ENCODE peak calls at places on chromosomes 7 and 10, in nine cellular contexts. One of them, this sample, is unnamed.

GRCh38 chr7:151020231-151020630 is 4.1 kb downstream of the ATG9B start:
- DNase-seq in right lobe of liver: no peak
- DNase-seq in ecto neural progenitor cell: peak
- DNase-seq in NCI-H748 treated with DMSO at 0.1 percent for 48 hours: no peak
- DNase-seq in occipital lobe: no peak
- DNase-seq in heart right ventricle: no peak
- DNase-seq in activated CD4-positive, alpha-beta T cell treated with anti-CD3 and anti-CD28 coated beads for 1 hour: no peak
- DNase-seq in HCT116: no peak
- DNase-seq in DMS153: no peak
- DNase-seq in this sample: no peak

GRCh38 chr7:80189638-80190037 is 55.0 kb downstream of the GNAI1 start:
- DNase-seq in right lobe of liver: no peak
- DNase-seq in ecto neural progenitor cell: no peak
- DNase-seq in NCI-H748 treated with DMSO at 0.1 percent for 48 hours: no peak
- DNase-seq in occipital lobe: no peak
- DNase-seq in heart right ventricle: no peak
- DNase-seq in activated CD4-positive, alpha-beta T cell treated with anti-CD3 and anti-CD28 coated beads for 1 hour: no peak
- DNase-seq in HCT116: no peak
- DNase-seq in DMS153: no peak
- DNase-seq in this sample: no peak

GRCh38 chr7:132250480-132251326 is 325.6 kb downstream of the PLXNA4 start:
- DNase-seq in right lobe of liver: no peak
- DNase-seq in ecto neural progenitor cell: no peak
- DNase-seq in NCI-H748 treated with DMSO at 0.1 percent for 48 hours: no peak
- DNase-seq in occipital lobe: no peak
- DNase-seq in heart right ventricle: no peak
- DNase-seq in activated CD4-positive, alpha-beta T cell treated with anti-CD3 and anti-CD28 coated beads for 1 hour: no peak
- DNase-seq in HCT116: no peak
- DNase-seq in DMS153: no peak
- DNase-seq in this sample: no peak

GRCh38 chr7:44793919-44794715 is 2.4 kb upstream of the PPIA start:
- DNase-seq in right lobe of liver: no peak
- DNase-seq in ecto neural progenitor cell: no peak
- DNase-seq in NCI-H748 treated with DMSO at 0.1 percent for 48 hours: no peak
- DNase-seq in occipital lobe: no peak
- DNase-seq in heart right ventricle: no peak
- DNase-seq in activated CD4-positive, alpha-beta T cell treated with anti-CD3 and anti-CD28 coated beads for 1 hour: no peak
- DNase-seq in HCT116: no peak
- DNase-seq in DMS153: no peak
- DNase-seq in this sample: no peak

GRCh38 chr10:101683226-101683625 is 11.7 kb downstream of the FBXW4 start:
- DNase-seq in right lobe of liver: no peak
- DNase-seq in ecto neural progenitor cell: no peak
- DNase-seq in NCI-H748 treated with DMSO at 0.1 percent for 48 hours: no peak
- DNase-seq in occipital lobe: no peak
- DNase-seq in heart right ventricle: no peak
- DNase-seq in activated CD4-positive, alpha-beta T cell treated with anti-CD3 and anti-CD28 coated beads for 1 hour: no peak
- DNase-seq in HCT116: no peak
- DNase-seq in DMS153: no peak
- DNase-seq in this sample: no peak

GRCh38 chr7:56007167-56007652 is 42.8 kb downstream of the NIPSNAP2 start:
- DNase-seq in right lobe of liver: no peak
- DNase-seq in ecto neural progenitor cell: no peak
- DNase-seq in NCI-H748 treated with DMSO at 0.1 percent for 48 hours: no peak
- DNase-seq in occipital lobe: no peak
- DNase-seq in heart right ventricle: no peak
- DNase-seq in activated CD4-positive, alpha-beta T cell treated with anti-CD3 and anti-CD28 coated beads for 1 hour: no peak
- DNase-seq in HCT116: no peak
- DNase-seq in DMS153: no peak
- DNase-seq in this sample: no peak

GRCh38 chr7:21261627-21262564 is 166.0 kb upstream of the SP4 start:
- DNase-seq in right lobe of liver: peak
- DNase-seq in ecto neural progenitor cell: peak
- DNase-seq in NCI-H748 treated with DMSO at 0.1 percent for 48 hours: peak
- DNase-seq in occipital lobe: no peak
- DNase-seq in heart right ventricle: peak
- DNase-seq in activated CD4-positive, alpha-beta T cell treated with anti-CD3 and anti-CD28 coated beads for 1 hour: no peak
- DNase-seq in HCT116: peak
- DNase-seq in DMS153: peak
- DNase-seq in this sample: no peak

GRCh38 chr10:32957341-32958084 is 517 bp downstream of the ITGB1 start:
- DNase-seq in right lobe of liver: peak
- DNase-seq in ecto neural progenitor cell: peak
- DNase-seq in NCI-H748 treated with DMSO at 0.1 percent for 48 hours: no peak
- DNase-seq in occipital lobe: peak
- DNase-seq in heart right ventricle: peak
- DNase-seq in activated CD4-positive, alpha-beta T cell treated with anti-CD3 and anti-CD28 coated beads for 1 hour: no peak
- DNase-seq in HCT116: no peak
- DNase-seq in DMS153: no peak
- DNase-seq in this sample: peak

GRCh38 chr10:56370217-56371113 is 9.4 kb upstream of the ZWINT start:
- DNase-seq in right lobe of liver: no peak
- DNase-seq in ecto neural progenitor cell: no peak
- DNase-seq in NCI-H748 treated with DMSO at 0.1 percent for 48 hours: no peak
- DNase-seq in occipital lobe: no peak
- DNase-seq in heart right ventricle: no peak
- DNase-seq in activated CD4-positive, alpha-beta T cell treated with anti-CD3 and anti-CD28 coated beads for 1 hour: no peak
- DNase-seq in HCT116: peak
- DNase-seq in DMS153: no peak
- DNase-seq in this sample: no peak

GRCh38 chr7:3754488-3755365 is 453.7 kb downstream of the SDK1 start:
- DNase-seq in right lobe of liver: no peak
- DNase-seq in ecto neural progenitor cell: no peak
- DNase-seq in NCI-H748 treated with DMSO at 0.1 percent for 48 hours: peak
- DNase-seq in occipital lobe: peak
- DNase-seq in heart right ventricle: peak
- DNase-seq in activated CD4-positive, alpha-beta T cell treated with anti-CD3 and anti-CD28 coated beads for 1 hour: no peak
- DNase-seq in HCT116: no peak
- DNase-seq in DMS153: peak
- DNase-seq in this sample: no peak